ENCODE peak calls at places on chromosome 13, in ten cellular contexts. One of them, this sample, is unnamed.

GRCh38 chr13:36530050-36530789 is 97.9 kb downstream of the CCNA1 start:
- DNase-seq in H1: no peak
- DNase-seq in stomach: no peak
- DNase-seq in tibial nerve: no peak
- DNase-seq in GM12878: no peak
- DNase-seq in sigmoid colon: no peak
- DNase-seq in transverse colon: no peak
- DNase-seq in upper lobe of left lung: peak; percentile 36
- DNase-seq in A549: no peak
- DNase-seq in K562: no peak
- DNase-seq in this sample: no peak

GRCh38 chr13:111292710-111293485 is 27.5 kb upstream of the TEX29 start:
- DNase-seq in A549: no peak
- DNase-seq in tibial nerve: no peak
- DNase-seq in sigmoid colon: no peak
- DNase-seq in K562: no peak
- DNase-seq in stomach: no peak
- DNase-seq in transverse colon: no peak
- DNase-seq in GM12878: no peak
- DNase-seq in upper lobe of left lung: no peak
- DNase-seq in H1: no peak
- DNase-seq in this sample: no peak

GRCh38 chr13:35826626-35827254 is 304.4 kb downstream of the DCLK1 start:
- DNase-seq in sigmoid colon: no peak
- DNase-seq in K562: peak; percentile 48
- DNase-seq in upper lobe of left lung: no peak
- DNase-seq in stomach: no peak
- DNase-seq in tibial nerve: no peak
- DNase-seq in H1: peak; percentile 80
- DNase-seq in A549: no peak
- DNase-seq in transverse colon: no peak
- DNase-seq in GM12878: no peak
- DNase-seq in this sample: no peak

GRCh38 chr13:78323848-78324247 is 279.5 kb downstream of the POU4F1 start:
- DNase-seq in K562: no peak
- DNase-seq in sigmoid colon: no peak
- DNase-seq in H1: no peak
- DNase-seq in transverse colon: no peak
- DNase-seq in upper lobe of left lung: no peak
- DNase-seq in stomach: no peak
- DNase-seq in GM12878: no peak
- DNase-seq in A549: no peak
- DNase-seq in tibial nerve: no peak
- DNase-seq in this sample: no peak

GRCh38 chr13:92838786-92839185 is 387.8 kb upstream of the GPC6 start:
- DNase-seq in H1: no peak
- DNase-seq in A549: no peak
- DNase-seq in upper lobe of left lung: no peak
- DNase-seq in sigmoid colon: no peak
- DNase-seq in K562: no peak
- DNase-seq in tibial nerve: no peak
- DNase-seq in transverse colon: no peak
- DNase-seq in stomach: no peak
- DNase-seq in GM12878: no peak
- DNase-seq in this sample: no peak

GRCh38 chr13:73625562-73626339 is 508.5 kb downstream of the KLF12 start:
- DNase-seq in sigmoid colon: no peak
- DNase-seq in H1: no peak
- DNase-seq in upper lobe of left lung: no peak
- DNase-seq in K562: no peak
- DNase-seq in tibial nerve: no peak
- DNase-seq in stomach: no peak
- DNase-seq in transverse colon: no peak
- DNase-seq in GM12878: no peak
- DNase-seq in A549: no peak
- DNase-seq in this sample: no peak

GRCh38 chr13:36131931-36132297 is 732 bp upstream of the DCLK1 start:
- DNase-seq in upper lobe of left lung: peak; percentile 89
- DNase-seq in A549: no peak
- DNase-seq in K562: no peak
- DNase-seq in H1: no peak
- DNase-seq in transverse colon: no peak
- DNase-seq in GM12878: no peak
- DNase-seq in stomach: no peak
- DNase-seq in tibial nerve: peak; percentile 56
- DNase-seq in sigmoid colon: peak; percentile 85
- DNase-seq in this sample: peak; percentile 31

GRCh38 chr13:59533561-59534337 is 630.0 kb downstream of the DIAPH3 start:
- DNase-seq in K562: peak; percentile 14
- DNase-seq in transverse colon: no peak
- DNase-seq in A549: no peak
- DNase-seq in H1: no peak
- DNase-seq in sigmoid colon: no peak
- DNase-seq in stomach: no peak
- DNase-seq in upper lobe of left lung: no peak
- DNase-seq in GM12878: no peak
- DNase-seq in tibial nerve: no peak
- DNase-seq in this sample: no peak

GRCh38 chr13:114087430-114087829 is 45.0 kb downstream of the RASA3 start:
- DNase-seq in upper lobe of left lung: peak; percentile 10
- DNase-seq in A549: no peak
- DNase-seq in stomach: peak; percentile 20
- DNase-seq in sigmoid colon: peak; percentile 57
- DNase-seq in GM12878: no peak
- DNase-seq in tibial nerve: no peak
- DNase-seq in H1: no peak
- DNase-seq in K562: no peak
- DNase-seq in transverse colon: no peak
- DNase-seq in this sample: peak; percentile 26

GRCh38 chr13:61383101-61383500 is 32.5 kb downstream of the PCDH20 start:
- DNase-seq in H1: no peak
- DNase-seq in sigmoid colon: no peak
- DNase-seq in K562: no peak
- DNase-seq in stomach: no peak
- DNase-seq in tibial nerve: no peak
- DNase-seq in upper lobe of left lung: no peak
- DNase-seq in transverse colon: no peak
- DNase-seq in GM12878: no peak
- DNase-seq in A549: no peak
- DNase-seq in this sample: no peak

DNA sequence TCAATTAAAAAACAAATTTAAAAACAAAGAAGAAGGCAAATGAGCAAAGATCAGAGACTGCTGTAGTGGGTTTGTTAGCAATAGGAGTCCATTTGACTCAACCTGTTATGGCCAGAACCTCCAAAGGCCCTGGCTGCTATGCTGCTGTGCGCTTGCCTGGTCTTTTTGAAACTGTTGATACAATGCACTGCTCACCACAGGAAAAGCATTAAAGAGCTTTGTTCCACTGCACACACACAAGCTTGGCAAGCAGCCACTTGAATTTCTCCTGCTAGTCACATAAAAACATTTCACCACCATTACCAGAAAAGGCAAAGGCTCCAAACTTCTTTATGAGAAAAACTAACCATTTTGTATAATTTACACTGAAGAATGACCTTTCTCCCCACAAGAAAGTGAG is 132.2 kb downstream of the FREM2 start:
- DNase-seq in A549: no peak
- DNase-seq in upper lobe of left lung: no peak
- DNase-seq in stomach: peak; percentile 56
- DNase-seq in H1: no peak
- DNase-seq in transverse colon: no peak
- DNase-seq in tibial nerve: peak; percentile 24
- DNase-seq in GM12878: no peak
- DNase-seq in K562: no peak
- DNase-seq in sigmoid colon: peak; percentile 68
- DNase-seq in this sample: peak; percentile 21
- TF ChIP-seq POLR2A in A549: no peak
- TF ChIP-seq POLR2A in upper lobe of left lung: no peak
- TF ChIP-seq POLR2A in stomach: no peak
- TF ChIP-seq POLR2A in H1: no peak
- TF ChIP-seq POLR2A in transverse colon: no peak
- TF ChIP-seq POLR2A in tibial nerve: no peak
- TF ChIP-seq POLR2A in GM12878: no peak
- TF ChIP-seq POLR2A in K562: no peak
- TF ChIP-seq POLR2A in sigmoid colon: no peak
- TF ChIP-seq POLR2A in this sample: no peak

GRCh38 chr13:106520205-106521004 is 15.1 kb downstream of the EFNB2 start:
- DNase-seq in tibial nerve: no peak
- DNase-seq in sigmoid colon: no peak
- DNase-seq in stomach: no peak
- DNase-seq in A549: no peak
- DNase-seq in K562: no peak
- DNase-seq in upper lobe of left lung: no peak
- DNase-seq in H1: no peak
- DNase-seq in transverse colon: no peak
- DNase-seq in GM12878: no peak
- DNase-seq in this sample: no peak

GRCh38 chr13:106515635-106516254 is 19.7 kb downstream of the EFNB2 start:
- DNase-seq in K562: no peak
- DNase-seq in A549: no peak
- DNase-seq in GM12878: no peak
- DNase-seq in H1: no peak
- DNase-seq in sigmoid colon: no peak
- DNase-seq in transverse colon: no peak
- DNase-seq in upper lobe of left lung: no peak
- DNase-seq in tibial nerve: no peak
- DNase-seq in stomach: no peak
- DNase-seq in this sample: no peak

GRCh38 chr13:106518535-106518934 is 16.9 kb downstream of the EFNB2 start:
- DNase-seq in transverse colon: no peak
- DNase-seq in stomach: no peak
- DNase-seq in H1: no peak
- DNase-seq in tibial nerve: no peak
- DNase-seq in GM12878: no peak
- DNase-seq in upper lobe of left lung: no peak
- DNase-seq in K562: no peak
- DNase-seq in A549: no peak
- DNase-seq in sigmoid colon: no peak
- DNase-seq in this sample: no peak

GRCh38 chr13:106514928-106515634 is 20.4 kb downstream of the EFNB2 start:
- DNase-seq in upper lobe of left lung: no peak
- DNase-seq in A549: no peak
- DNase-seq in transverse colon: no peak
- DNase-seq in stomach: no peak
- DNase-seq in K562: no peak
- DNase-seq in tibial nerve: no peak
- DNase-seq in GM12878: no peak
- DNase-seq in sigmoid colon: no peak
- DNase-seq in H1: no peak
- DNase-seq in this sample: no peak

DNA sequence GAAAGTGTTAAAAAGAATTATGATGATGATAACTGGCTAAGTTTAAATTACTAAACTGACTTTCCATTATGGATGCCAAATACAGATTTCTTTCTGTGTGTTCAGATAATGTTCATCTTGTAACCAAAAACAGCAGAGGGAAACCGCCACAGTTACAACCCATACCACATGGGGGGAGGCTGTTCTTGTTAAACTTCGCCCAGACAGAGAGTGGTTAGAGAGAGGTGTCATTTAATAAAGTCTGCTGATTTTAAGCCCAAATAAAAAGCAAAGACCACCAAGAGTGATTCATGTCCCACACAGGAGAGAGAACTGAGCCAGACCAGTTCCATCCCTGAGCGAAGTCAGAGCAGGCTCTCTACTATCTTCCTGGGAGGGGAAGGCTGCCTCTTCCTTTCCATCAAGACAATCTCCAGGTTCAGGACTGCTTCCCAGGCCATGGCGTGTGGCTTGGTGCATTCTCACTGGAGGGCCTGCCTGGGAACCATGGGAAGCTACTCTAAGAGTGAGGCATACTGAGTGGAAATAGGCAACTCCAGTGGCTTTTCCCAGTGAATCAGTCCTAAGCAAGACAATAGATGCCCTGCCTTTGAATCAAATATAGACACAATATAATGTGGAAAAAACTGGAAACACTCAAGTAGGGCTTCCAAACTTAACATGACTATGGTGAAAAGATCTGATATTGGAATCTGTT is 18.2 kb downstream of the EFNB2 start:
- DNase-seq in upper lobe of left lung: no peak
- DNase-seq in tibial nerve: no peak
- DNase-seq in GM12878: no peak
- DNase-seq in H1: no peak
- DNase-seq in sigmoid colon: no peak
- DNase-seq in K562: no peak
- DNase-seq in A549: no peak
- DNase-seq in transverse colon: no peak
- DNase-seq in stomach: no peak
- DNase-seq in this sample: no peak
- TF ChIP-seq EP300 in upper lobe of left lung: no peak
- TF ChIP-seq EP300 in tibial nerve: no peak
- TF ChIP-seq EP300 in GM12878: no peak
- TF ChIP-seq EP300 in H1: no peak
- TF ChIP-seq EP300 in sigmoid colon: no peak
- TF ChIP-seq EP300 in K562: no peak
- TF ChIP-seq EP300 in A549: no peak
- TF ChIP-seq EP300 in transverse colon: no peak
- TF ChIP-seq EP300 in stomach: no peak
- TF ChIP-seq EP300 in this sample: no peak

GRCh38 chr13:28548872-28549271 is 53.9 kb upstream of the FLT1 start:
- DNase-seq in K562: no peak
- DNase-seq in tibial nerve: no peak
- DNase-seq in stomach: no peak
- DNase-seq in transverse colon: no peak
- DNase-seq in GM12878: no peak
- DNase-seq in A549: no peak
- DNase-seq in H1: no peak
- DNase-seq in upper lobe of left lung: no peak
- DNase-seq in sigmoid colon: no peak
- DNase-seq in this sample: no peak
- TF ChIP-seq CTCF in K562: peak; percentile 34
- TF ChIP-seq CTCF in tibial nerve: no peak
- TF ChIP-seq CTCF in stomach: no peak
- TF ChIP-seq CTCF in transverse colon: no peak
- TF ChIP-seq CTCF in GM12878: no peak
- TF ChIP-seq CTCF in A549: no peak
- TF ChIP-seq CTCF in H1: peak; percentile 63
- TF ChIP-seq CTCF in upper lobe of left lung: no peak
- TF ChIP-seq CTCF in sigmoid colon: no peak
- TF ChIP-seq CTCF in this sample: no peak

GRCh38 chr13:95349267-95349666 is 48.0 kb upstream of the ABCC4 start:
- DNase-seq in stomach: no peak
- DNase-seq in transverse colon: no peak
- DNase-seq in K562: peak; percentile 53
- DNase-seq in GM12878: no peak
- DNase-seq in upper lobe of left lung: no peak
- DNase-seq in sigmoid colon: no peak
- DNase-seq in A549: peak; percentile 13
- DNase-seq in tibial nerve: no peak
- DNase-seq in H1: no peak
- DNase-seq in this sample: no peak

GRCh38 chr13:95338905-95339304 is 37.7 kb upstream of the ABCC4 start:
- DNase-seq in H1: no peak
- DNase-seq in K562: no peak
- DNase-seq in stomach: no peak
- DNase-seq in transverse colon: peak; percentile 10
- DNase-seq in tibial nerve: no peak
- DNase-seq in sigmoid colon: peak; percentile 80
- DNase-seq in GM12878: no peak
- DNase-seq in A549: no peak
- DNase-seq in upper lobe of left lung: no peak
- DNase-seq in this sample: no peak

GRCh38 chr13:95341441-95341840 is 40.2 kb upstream of the ABCC4 start:
- DNase-seq in tibial nerve: no peak
- DNase-seq in K562: no peak
- DNase-seq in A549: no peak
- DNase-seq in sigmoid colon: no peak
- DNase-seq in transverse colon: no peak
- DNase-seq in H1: no peak
- DNase-seq in GM12878: no peak
- DNase-seq in upper lobe of left lung: no peak
- DNase-seq in stomach: no peak
- DNase-seq in this sample: no peak

GRCh38 chr13:95343944-95344343 is 42.7 kb upstream of the ABCC4 start:
- DNase-seq in A549: no peak
- DNase-seq in tibial nerve: no peak
- DNase-seq in GM12878: no peak
- DNase-seq in upper lobe of left lung: no peak
- DNase-seq in K562: no peak
- DNase-seq in H1: no peak
- DNase-seq in transverse colon: no peak
- DNase-seq in sigmoid colon: no peak
- DNase-seq in stomach: no peak
- DNase-seq in this sample: no peak
- TF ChIP-seq POLR2A in A549: no peak
- TF ChIP-seq POLR2A in tibial nerve: no peak
- TF ChIP-seq POLR2A in GM12878: no peak
- TF ChIP-seq POLR2A in upper lobe of left lung: no peak
- TF ChIP-seq POLR2A in K562: no peak
- TF ChIP-seq POLR2A in H1: no peak
- TF ChIP-seq POLR2A in transverse colon: no peak
- TF ChIP-seq POLR2A in sigmoid colon: no peak
- TF ChIP-seq POLR2A in stomach: no peak
- TF ChIP-seq POLR2A in this sample: no peak

This sample was measured in ovary.